ENCODE peak calls at places on chromosomes 12 and 14, in nine cellular contexts. F is dorsolateral prefrontal cortex, R is body of pancreas, J is pancreas, B is RWPE2, E is upper lobe of right lung, X is fibroblast of lung, G is Calu3, U is bronchial epithelial cell. M is an unnamed sample.

GRCh38 chr14:61394542-61394941 is 73.2 kb downstream of the PRKCH start:
- DNase-seq in F (no peak), R (no peak), J (no peak), B (no peak), E (no peak), X (no peak), G (no peak), U (no peak), M (no peak)

GRCh38 chr12:110744697-110745264 is 2.1 kb upstream of the PPP1CC start:
- DNase-seq in F (no peak), R (peak), J (peak), B (peak), E (no peak), X (no peak), G (peak), U (peak), M (peak)

GRCh38 chr14:68654471-68654941 is 138.4 kb downstream of the ZFP36L1 start:
- DNase-seq in F (no peak), R (no peak), J (peak), B (no peak), E (peak), X (no peak), G (no peak), U (no peak), M (no peak)

GRCh38 chr14:100439781-100440180 is 116.6 kb downstream of the SLC25A47 start:
- DNase-seq in F (no peak), R (no peak), J (no peak), B (no peak), E (no peak), X (peak), G (no peak), U (no peak), M (no peak)

GRCh38 chr14:22850944-22851790 is 14.8 kb downstream of the MMP14 start:
- DNase-seq in F (peak), R (peak), J (peak), B (peak), E (peak), X (peak), G (no peak), U (peak), M (no peak)

GRCh38 chr12:108854055-108854452 is 3.3 kb downstream of the SSH1 start:
- DNase-seq in F (no peak), R (no peak), J (no peak), B (no peak), E (no peak), X (peak), G (peak), U (peak), M (no peak)

GRCh38 chr14:101781240-101782061 is 19.9 kb downstream of the PPP2R5C start:
- DNase-seq in F (no peak), R (peak), J (no peak), B (peak), E (peak), X (no peak), G (peak), U (no peak), M (no peak)

GRCh38 chr12:1443421-1444141 is 150.8 kb downstream of the FBXL14 start:
- DNase-seq in F (no peak), R (no peak), J (no peak), B (no peak), E (no peak), X (peak), G (no peak), U (no peak), M (no peak)

GRCh38 chr14:56491299-56492285 is 88.0 kb upstream of the TMEM260 start:
- DNase-seq in F (no peak), R (peak), J (no peak), B (no peak), E (no peak), X (peak), G (peak), U (peak), M (no peak)

GRCh38 chr12:55736780-55737580 is 5.9 kb upstream of the GDF11 start:
- DNase-seq in F (peak), R (peak), J (peak), B (no peak), E (peak), X (peak), G (peak), U (peak), M (no peak)

DNA sequence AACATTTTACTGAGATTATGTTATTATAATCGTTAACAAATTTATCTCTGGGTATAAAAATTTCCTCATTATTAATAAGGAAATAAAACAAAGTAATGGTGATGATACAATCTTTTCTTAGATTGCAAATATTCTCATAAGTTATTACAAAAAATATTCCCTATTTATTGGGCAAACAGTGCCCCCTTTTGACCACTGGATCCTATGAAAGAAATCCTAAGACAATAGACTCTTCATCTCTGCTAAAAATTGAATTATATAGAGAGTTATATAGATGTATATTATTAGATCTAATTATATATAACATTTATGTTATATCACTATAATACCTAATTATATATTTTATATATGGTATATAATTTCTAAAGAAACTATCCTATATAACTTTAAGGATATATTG is 94.2 kb upstream of the FGD4 start:
- DNase-seq in F (no peak), R (no peak), J (no peak), B (no peak), E (no peak), X (peak), G (peak), U (peak), M (no peak)
- TF ChIP-seq CTCF in F (no peak), R (no peak), J (no peak), B (peak), E (peak), X (peak), G (peak), U (no peak), M (no peak)

DNA sequence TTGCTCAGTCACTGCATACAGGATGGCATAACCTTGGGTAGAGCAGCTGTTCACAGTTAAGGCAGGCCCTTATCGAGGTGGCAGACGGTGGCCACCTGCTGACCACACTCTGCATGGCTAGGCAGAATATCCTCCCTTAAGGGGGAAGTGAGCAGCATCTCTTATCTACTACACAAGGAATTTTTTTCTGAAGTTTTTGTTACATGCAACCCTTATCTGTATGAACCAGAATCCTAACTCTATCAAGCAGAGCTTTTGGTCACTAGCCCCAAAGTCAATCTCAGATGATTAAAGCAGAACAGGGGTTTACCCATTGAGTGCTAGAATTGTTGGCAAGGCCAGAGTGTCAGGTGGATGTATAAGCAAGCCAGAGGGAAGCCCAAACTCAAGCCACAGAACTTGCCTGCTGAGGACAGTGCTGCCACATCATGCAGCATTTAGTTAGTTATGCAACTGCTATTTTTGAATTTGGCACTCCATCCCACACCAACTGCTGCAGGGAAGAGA is 192.8 kb downstream of the TBX5 start:
- DNase-seq in F (peak), R (no peak), J (no peak), B (no peak), E (no peak), X (no peak), G (no peak), U (no peak), M (no peak)
- TF ChIP-seq CTCF in F (no peak), R (no peak), J (no peak), B (no peak), E (no peak), X (no peak), G (no peak), U (no peak), M (no peak)

GRCh38 chr14:29926701-29927595 is 699 bp downstream of the PRKD1 start:
- DNase-seq in F (peak), R (peak), J (peak), B (peak), E (peak), X (peak), G (peak), U (no peak), M (peak)
- TF ChIP-seq CTCF in F (no peak), R (peak), J (no peak), B (peak), E (peak), X (no peak), G (no peak), U (peak), M (peak)

DNA sequence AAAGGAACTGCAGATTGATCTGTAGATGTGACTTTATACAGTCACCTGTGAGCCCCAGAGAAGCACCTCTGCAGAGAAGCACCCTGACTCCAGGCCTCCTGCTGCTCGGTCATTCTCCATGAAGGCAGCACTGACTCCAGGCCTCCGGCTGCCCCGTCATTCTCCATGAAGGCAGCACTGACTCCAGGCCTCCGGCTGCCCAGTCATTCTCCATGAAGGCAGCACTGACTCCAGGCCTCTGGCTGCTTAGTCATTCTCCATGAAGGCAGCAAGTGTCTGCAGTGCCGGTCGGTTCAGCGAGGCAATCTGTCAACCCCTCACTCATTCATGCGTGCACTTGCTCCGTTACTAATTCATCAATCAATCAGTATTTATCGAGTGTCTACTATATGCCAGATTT is 160.3 kb downstream of the PIWIL1 start:
- DNase-seq in F (no peak), R (no peak), J (no peak), B (no peak), E (peak), X (no peak), G (no peak), U (no peak), M (no peak)
- TF ChIP-seq CTCF in F (no peak), R (no peak), J (no peak), B (no peak), E (no peak), X (no peak), G (no peak), U (no peak), M (no peak)

M was measured in chondrocyte.